ENCODE peak calls at places on chromosome 12, in ten cellular contexts. Q is AG04450, J is SK-N-SH, N is AG09309, I is heart left ventricle, K is HFF-Myc, B is AG10803, Z is cardiac fibroblast, P is esophagus muscularis mucosa, T is left lung. H is an unnamed sample.

GRCh38 chr12:109014984-109015765 is 5.7 kb downstream of the SVOP start:
- DNase-seq in I (no peak), J (no peak), Z (no peak), Q (no peak), P (no peak), B (no peak), N (no peak), T (no peak), K (no peak), H (no peak)

GRCh38 chr12:125065021-125065752 is at the start of gene AACS:
- DNase-seq in J (peak), K (no peak), P (no peak), Z (peak), Q (peak), T (peak), N (no peak), B (peak), I (peak), H (no peak)

GRCh38 chr12:121697093-121697698 is 15.4 kb upstream of the TMEM120B start:
- DNase-seq in K (no peak), P (no peak), Q (no peak), N (no peak), B (peak), I (no peak), J (peak), Z (peak), T (no peak), H (no peak)

GRCh38 chr12:1250641-1251040 is 259.6 kb downstream of the ERC1 start:
- DNase-seq in K (no peak), I (no peak), P (no peak), B (no peak), J (peak), Z (no peak), T (no peak), N (no peak), Q (no peak), H (no peak)

GRCh38 chr12:67944093-67944492 is 45.2 kb upstream of the IFNG-AS1 start:
- DNase-seq in K (no peak), P (no peak), I (no peak), B (no peak), Q (no peak), N (no peak), T (no peak), Z (no peak), J (no peak), H (no peak)

GRCh38 chr12:116423053-116423452 is 136.1 kb upstream of the MAP1LC3B2 start:
- DNase-seq in K (no peak), Z (peak), T (no peak), P (no peak), N (peak), I (no peak), Q (no peak), B (peak), J (no peak), H (no peak)

GRCh38 chr12:65690477-65690876 is 133.8 kb upstream of the HMGA2 start:
- DNase-seq in J (no peak), I (no peak), Q (no peak), Z (no peak), T (no peak), K (no peak), P (no peak), B (no peak), N (no peak), H (no peak)

GRCh38 chr12:23771230-23771949 is 178.1 kb downstream of the SOX5 start:
- DNase-seq in Q (no peak), N (no peak), I (peak), B (no peak), K (no peak), P (no peak), J (no peak), T (no peak), Z (peak), H (no peak)

GRCh38 chr12:108193922-108194321 is 64.8 kb downstream of the WSCD2 start:
- DNase-seq in P (no peak), J (peak), K (no peak), T (no peak), N (no peak), B (peak), Q (no peak), I (no peak), Z (peak), H (no peak)

GRCh38 chr12:65454115-65454823 is 175.8 kb downstream of the MSRB3 start:
- DNase-seq in I (no peak), P (no peak), J (no peak), B (no peak), Z (no peak), K (no peak), N (no peak), T (no peak), Q (no peak), H (no peak)

GRCh38 chr12:132145334-132145733 is 1.1 kb downstream of the NOC4L start:
- DNase-seq in P (no peak), N (no peak), T (no peak), Z (no peak), I (no peak), K (no peak), Q (no peak), B (no peak), J (peak), H (no peak)

GRCh38 chr12:52074006-52074405 is 4.2 kb downstream of the ATG101 start:
- DNase-seq in P (no peak), T (no peak), Q (no peak), Z (peak), K (peak), I (peak), B (peak), J (no peak), N (no peak), H (no peak)

GRCh38 chr12:125330645-125331341 is 265.6 kb downstream of the AACS start:
- DNase-seq in K (no peak), P (no peak), N (no peak), T (peak), J (peak), Q (no peak), B (peak), Z (peak), I (peak), H (no peak)

GRCh38 chr12:81207173-81207572 is 129.3 kb downstream of the ACSS3 start:
- DNase-seq in B (no peak), Z (no peak), T (no peak), J (no peak), Q (no peak), I (no peak), K (no peak), P (no peak), N (no peak), H (no peak)

GRCh38 chr12:94803939-94804338 is 153.6 kb upstream of the TMCC3 start:
- DNase-seq in B (no peak), I (no peak), P (no peak), Q (no peak), Z (no peak), K (no peak), J (no peak), N (no peak), T (no peak), H (no peak)

DNA sequence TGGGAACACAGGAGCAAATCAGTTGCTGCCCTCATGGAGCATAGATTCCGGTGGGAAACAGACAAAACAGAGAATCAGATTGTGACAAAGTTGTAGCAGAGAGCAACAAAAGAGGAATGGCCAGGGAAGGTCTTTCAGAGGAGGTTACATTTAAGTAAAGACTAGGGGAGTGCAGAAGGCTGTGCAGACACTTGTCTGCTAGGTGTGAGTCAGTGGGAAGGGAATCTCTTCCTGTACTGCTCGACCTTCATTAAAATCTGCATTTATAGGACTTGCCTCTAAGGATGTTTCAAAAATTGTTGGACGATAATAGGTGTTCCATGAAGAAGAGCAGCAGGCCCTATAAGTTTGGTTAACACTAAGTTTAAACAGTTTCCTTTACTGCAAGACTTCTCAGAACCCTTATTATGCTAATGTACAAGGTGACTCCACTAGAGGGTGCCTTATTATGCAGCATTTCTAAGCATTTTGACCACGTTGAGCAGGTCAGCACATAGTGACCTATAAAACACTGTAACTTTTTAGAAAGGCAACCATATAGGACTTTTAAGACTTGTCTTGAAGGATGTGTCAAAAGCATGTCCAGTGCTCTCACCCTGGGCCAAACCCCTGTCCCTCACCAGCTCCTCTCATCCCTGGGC is 91.8 kb upstream of the RIC8B start:
- DNase-seq in Q (no peak), T (no peak), I (no peak), P (peak), B (peak), N (no peak), Z (peak), K (no peak), J (no peak), H (no peak)
- TF ChIP-seq CTCF in Q (peak), T (no peak), I (peak), P (no peak), B (peak), N (peak), Z (peak), K (no peak), J (peak), H (peak)

GRCh38 chr12:30990776-30991175 is 64.2 kb downstream of the TSPAN11 start:
- DNase-seq in N (no peak), P (no peak), I (no peak), J (no peak), Z (no peak), K (no peak), T (no peak), Q (no peak), B (no peak), H (no peak)

GRCh38 chr12:30988086-30988485 is 61.5 kb downstream of the TSPAN11 start:
- DNase-seq in Z (no peak), J (no peak), P (no peak), B (no peak), Q (no peak), K (no peak), N (no peak), I (no peak), T (no peak), H (no peak)

GRCh38 chr12:30988887-30989286 is 62.3 kb downstream of the TSPAN11 start:
- DNase-seq in P (no peak), J (no peak), K (no peak), B (no peak), Z (no peak), I (no peak), N (no peak), T (no peak), Q (no peak), H (no peak)

GRCh38 chr12:30990316-30990715 is 63.8 kb downstream of the TSPAN11 start:
- DNase-seq in T (no peak), I (no peak), N (no peak), B (no peak), J (no peak), Q (no peak), Z (no peak), P (no peak), K (no peak), H (no peak)

GRCh38 chr12:30989754-30990153 is 63.2 kb downstream of the TSPAN11 start:
- DNase-seq in B (no peak), K (no peak), Q (no peak), J (peak), I (peak), Z (no peak), N (no peak), T (no peak), P (no peak), H (no peak)
- TF ChIP-seq CTCF in B (peak), K (peak), Q (peak), J (peak), I (peak), Z (peak), N (peak), T (no peak), P (no peak), H (peak)

DNA sequence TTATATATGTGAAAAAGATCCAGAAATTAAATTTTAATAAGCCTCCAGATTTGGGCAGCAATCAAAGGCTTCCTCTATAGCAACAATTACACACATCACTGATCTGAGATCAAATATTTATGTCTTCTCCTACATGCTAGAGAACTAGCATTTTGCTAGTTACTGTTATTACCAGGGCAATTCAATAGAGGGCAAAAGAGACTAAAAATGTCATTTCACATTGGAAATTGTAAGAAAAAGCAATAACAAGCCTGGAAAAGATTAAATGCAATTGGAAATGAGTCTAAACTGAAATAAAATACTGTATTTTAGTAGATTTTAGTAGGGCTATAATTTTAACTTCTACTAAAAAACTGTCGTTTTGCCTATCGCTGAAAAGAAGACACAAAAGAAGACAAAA is 32.6 kb upstream of the ANO6 start:
- DNase-seq in Z (peak), P (no peak), B (peak), K (no peak), T (no peak), N (no peak), Q (no peak), I (no peak), J (peak), H (no peak)
- TF ChIP-seq CTCF in Z (peak), P (peak), B (peak), K (peak), T (peak), N (peak), Q (peak), I (peak), J (peak), H (peak)

GRCh38 chr12:120650249-120650690 is 9.8 kb downstream of the CABP1 start:
- DNase-seq in N (no peak), J (no peak), T (no peak), K (no peak), Q (no peak), I (no peak), P (no peak), B (no peak), Z (no peak), H (no peak)

GRCh38 chr12:120647375-120647755 is 6.9 kb downstream of the CABP1 start:
- DNase-seq in B (no peak), Q (no peak), Z (peak), J (no peak), I (no peak), P (no peak), T (no peak), N (no peak), K (no peak), H (no peak)

GRCh38 chr12:120652671-120653435 is 12.4 kb downstream of the CABP1 start:
- DNase-seq in N (no peak), K (no peak), T (no peak), B (no peak), P (no peak), Z (no peak), Q (no peak), J (no peak), I (no peak), H (no peak)

GRCh38 chr12:120651821-120652220 is 11.4 kb downstream of the CABP1 start:
- DNase-seq in T (no peak), B (peak), I (no peak), Z (peak), N (no peak), P (no peak), J (no peak), Q (no peak), K (no peak), H (no peak)

DNA sequence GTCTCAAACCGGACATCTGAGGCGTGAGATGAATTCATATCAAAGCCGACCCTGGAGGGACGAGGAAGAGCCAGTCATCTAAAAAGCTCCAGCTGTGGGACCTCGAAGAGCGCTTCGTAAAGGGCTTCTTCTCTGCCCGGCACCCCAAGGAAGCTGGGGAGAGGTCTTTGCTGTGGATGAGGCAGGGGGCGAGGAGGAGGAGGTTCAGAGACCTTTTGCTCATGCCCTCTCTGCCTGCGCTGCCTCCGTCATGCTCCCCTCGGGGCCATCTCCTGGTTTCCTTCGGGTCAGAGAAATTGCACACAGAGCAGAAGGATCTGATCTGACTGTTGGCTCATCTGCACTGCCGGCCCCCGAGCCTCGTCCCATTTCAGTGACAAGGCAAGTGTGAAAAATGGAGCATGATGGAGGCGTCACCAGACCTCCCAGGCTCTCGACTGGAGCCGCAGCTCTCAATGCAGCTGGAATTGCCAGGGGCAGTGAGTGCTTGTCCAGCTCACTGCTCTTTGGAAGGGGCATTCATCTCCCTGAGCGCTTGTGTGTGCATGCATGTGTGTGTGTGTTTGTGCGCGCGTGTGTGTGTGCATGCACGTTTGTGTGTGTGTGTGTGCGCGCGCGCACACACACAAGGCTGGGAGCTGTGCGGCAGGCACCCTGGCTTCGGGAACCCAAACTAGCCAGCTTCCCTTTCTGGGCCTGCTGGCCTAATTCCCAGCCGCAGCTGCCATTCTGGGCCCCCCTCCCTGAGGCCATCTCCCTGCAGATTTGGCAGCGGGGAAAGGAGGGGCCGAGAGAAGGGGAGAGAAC is 9.2 kb downstream of the CABP1 start:
- DNase-seq in K (no peak), N (no peak), J (peak), P (no peak), B (no peak), I (no peak), Z (no peak), T (no peak), Q (no peak), H (no peak)
- TF ChIP-seq CTCF in K (peak), N (no peak), J (no peak), P (no peak), B (no peak), I (no peak), Z (no peak), T (no peak), Q (no peak), H (no peak)

GRCh38 chr12:59486827-59487226 is 109.0 kb upstream of the SLC16A7 start:
- DNase-seq in T (no peak), Q (no peak), I (no peak), P (no peak), K (peak), Z (peak), N (no peak), B (no peak), J (no peak), H (no peak)
- TF ChIP-seq CTCF in T (no peak), Q (no peak), I (no peak), P (no peak), K (no peak), Z (no peak), N (no peak), B (no peak), J (no peak), H (no peak)

GRCh38 chr12:6363330-6364036 is 11.9 kb downstream of the SCNN1A start:
- DNase-seq in P (peak), B (peak), Q (no peak), K (no peak), I (peak), N (no peak), J (peak), T (peak), Z (peak), H (no peak)
- TF ChIP-seq CTCF in P (no peak), B (no peak), Q (no peak), K (no peak), I (no peak), N (no peak), J (no peak), T (no peak), Z (no peak), H (no peak)

DNA sequence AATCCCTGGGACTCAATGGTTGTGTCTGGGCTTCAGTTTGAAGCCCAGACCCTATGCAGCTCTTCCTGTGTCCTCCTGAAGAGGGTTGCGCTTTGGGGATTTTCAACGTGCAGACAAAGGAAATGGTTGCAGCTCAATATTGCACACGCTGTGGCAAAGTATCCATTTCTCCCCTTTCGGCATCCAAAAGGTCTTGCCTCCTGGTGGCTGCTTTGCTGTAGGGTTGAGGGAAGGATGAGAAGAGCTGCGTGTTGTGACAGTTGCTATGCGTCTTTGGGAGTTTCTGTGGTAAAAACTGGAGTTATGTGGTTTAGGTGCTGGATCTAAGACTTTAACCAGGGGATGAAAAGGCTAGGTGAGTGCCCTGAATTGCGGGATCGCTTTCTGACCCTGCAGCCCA is 71.0 kb downstream of the ZNF664 start:
- DNase-seq in Z (no peak), N (no peak), J (no peak), T (no peak), B (no peak), K (no peak), Q (no peak), I (no peak), P (no peak), H (no peak)
- TF ChIP-seq CTCF in Z (no peak), N (no peak), J (no peak), T (no peak), B (no peak), K (no peak), Q (no peak), I (no peak), P (no peak), H (no peak)

DNA sequence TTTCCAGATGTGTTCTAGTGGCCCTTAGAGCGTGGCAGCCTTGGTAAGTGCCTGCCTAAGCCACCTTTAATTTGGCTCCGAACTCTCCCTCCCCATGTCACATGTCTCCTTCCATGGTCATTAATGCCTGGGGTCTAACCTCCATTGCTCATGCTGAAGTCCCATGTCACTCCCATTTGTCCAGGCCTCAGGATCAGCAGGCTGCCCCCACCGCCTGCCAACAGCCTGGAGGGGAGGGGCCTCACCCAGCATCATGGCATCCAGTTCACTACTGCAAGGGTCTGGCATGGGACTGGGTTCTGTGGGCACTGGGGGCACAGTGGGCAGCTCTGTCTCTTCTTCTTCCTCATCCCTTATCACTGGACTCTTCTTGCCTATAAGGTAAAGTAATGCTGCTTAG is 4.4 kb downstream of the MMP19 start:
- DNase-seq in N (no peak), B (no peak), K (no peak), Z (no peak), J (no peak), I (no peak), Q (no peak), P (no peak), T (no peak), H (no peak)
- TF ChIP-seq CTCF in N (no peak), B (no peak), K (no peak), Z (no peak), J (no peak), I (no peak), Q (no peak), P (no peak), T (no peak), H (no peak)

GRCh38 chr12:19915392-19916192 is 452.7 kb upstream of the PDE3A start:
- DNase-seq in P (no peak), Q (no peak), N (peak), K (peak), I (no peak), T (no peak), J (peak), Z (peak), B (peak), H (no peak)
- TF ChIP-seq CTCF in P (peak), Q (peak), N (peak), K (peak), I (peak), T (peak), J (peak), Z (peak), B (peak), H (peak)

GRCh38 chr12:54220092-54220557 is 31.3 kb upstream of the SMUG1 start:
- DNase-seq in P (no peak), Q (peak), Z (peak), I (peak), N (peak), J (peak), T (no peak), K (peak), B (peak), H (no peak)
- TF ChIP-seq CTCF in P (peak), Q (peak), Z (peak), I (peak), N (peak), J (peak), T (peak), K (peak), B (peak), H (peak)